ENCODE peak calls at places on chromosomes 4 and X, in eight cellular contexts. B, A, F, P, K, Z, W and L are unnamed samples.

GRCh38 chrX:84258708-84259107 is 70.7 kb upstream of the RPS6KA6 start:
- DNase-seq in K (no peak), F (no peak), P (no peak), Z (no peak), A (no peak), B (no peak), W (no peak), L (no peak)

GRCh38 chrX:72304877-72305276 is 837 bp downstream of the CITED1 start:
- DNase-seq in W (no peak), Z (no peak), P (no peak), B (peak), A (no peak), F (no peak), K (no peak), L (peak)

GRCh38 chr4:98929341-98930267 is 671 bp upstream of the EIF4E start:
- DNase-seq in F (peak), B (peak), A (peak), P (peak), K (peak), W (peak), Z (peak), L (peak)

GRCh38 chrX:127300511-127300910 is 481.0 kb downstream of the PRR32 start:
- DNase-seq in W (no peak), B (no peak), P (no peak), K (no peak), Z (no peak), A (no peak), F (no peak), L (no peak)

GRCh38 chr4:78645853-78646757 is 94.5 kb downstream of the ANXA3 start:
- DNase-seq in A (peak), F (peak), W (no peak), Z (no peak), B (peak), P (no peak), K (peak), L (no peak)

GRCh38 chrX:112832481-112833095 is 8.0 kb downstream of the AMOT start:
- DNase-seq in Z (no peak), K (no peak), F (no peak), W (peak), B (no peak), A (no peak), P (no peak), L (peak)

GRCh38 chrX:50812995-50813842 is 775 bp downstream of the SHROOM4 start:
- DNase-seq in B (peak), P (no peak), F (no peak), A (peak), W (no peak), Z (peak), K (peak), L (peak)

GRCh38 chr4:80255374-80256095 is 10.9 kb upstream of the FGF5 start:
- DNase-seq in F (no peak), K (no peak), W (no peak), P (no peak), B (no peak), A (no peak), Z (no peak), L (no peak)

GRCh38 chr4:19748470-19748869 is 503.2 kb upstream of the SLIT2 start:
- DNase-seq in K (peak), W (no peak), Z (no peak), B (no peak), P (no peak), A (no peak), F (peak), L (no peak)

GRCh38 chr4:106365613-106366012 is 3.0 kb downstream of the GIMD1 start:
- DNase-seq in F (no peak), K (peak), Z (no peak), P (no peak), W (no peak), A (peak), B (peak), L (no peak)

GRCh38 chr4:2857349-2857927 is 13.8 kb downstream of the ADD1 start:
- DNase-seq in Z (no peak), P (no peak), W (no peak), B (no peak), A (no peak), F (no peak), K (no peak), L (no peak)

GRCh38 chr4:2860391-2861348 is 17.0 kb downstream of the ADD1 start:
- DNase-seq in K (peak), P (no peak), W (no peak), B (no peak), F (peak), Z (peak), A (no peak), L (no peak)

GRCh38 chr4:2859514-2859913 is 15.9 kb downstream of the ADD1 start:
- DNase-seq in Z (no peak), A (no peak), F (no peak), K (peak), P (no peak), W (no peak), B (no peak), L (no peak)

GRCh38 chr4:2856266-2856665 is 12.6 kb downstream of the ADD1 start:
- DNase-seq in A (no peak), W (no peak), P (no peak), K (no peak), F (no peak), Z (no peak), B (no peak), L (no peak)

GRCh38 chr4:2858451-2859217 is 15.0 kb downstream of the ADD1 start:
- DNase-seq in P (no peak), W (no peak), Z (no peak), K (peak), F (peak), A (no peak), B (no peak), L (no peak)
- TF ChIP-seq MAX in P (no peak), W (no peak), Z (no peak), K (no peak), F (no peak), A (no peak), B (no peak), L (no peak)

GRCh38 chr4:1182313-1182712 is 9.9 kb upstream of the SPON2 start:
- DNase-seq in F (no peak), K (no peak), Z (no peak), W (no peak), A (no peak), P (no peak), B (no peak), L (no peak)

GRCh38 chr4:1178300-1179088 is 6.1 kb upstream of the SPON2 start:
- DNase-seq in W (no peak), Z (no peak), B (no peak), A (no peak), K (no peak), P (no peak), F (no peak), L (no peak)

GRCh38 chr4:1180663-1181062 is 8.3 kb upstream of the SPON2 start:
- DNase-seq in K (no peak), W (no peak), F (no peak), B (no peak), A (no peak), Z (no peak), P (no peak), L (no peak)

GRCh38 chr4:1179089-1179441 is 6.7 kb upstream of the SPON2 start:
- DNase-seq in A (no peak), P (no peak), W (no peak), B (no peak), Z (no peak), K (no peak), F (peak), L (no peak)

GRCh38 chr4:1179976-1180375 is 7.6 kb upstream of the SPON2 start:
- DNase-seq in A (no peak), Z (no peak), W (no peak), P (no peak), K (no peak), B (no peak), F (no peak), L (no peak)
- TF ChIP-seq MAX in A (no peak), Z (no peak), W (no peak), P (no peak), K (no peak), B (no peak), F (no peak), L (no peak)

DNA sequence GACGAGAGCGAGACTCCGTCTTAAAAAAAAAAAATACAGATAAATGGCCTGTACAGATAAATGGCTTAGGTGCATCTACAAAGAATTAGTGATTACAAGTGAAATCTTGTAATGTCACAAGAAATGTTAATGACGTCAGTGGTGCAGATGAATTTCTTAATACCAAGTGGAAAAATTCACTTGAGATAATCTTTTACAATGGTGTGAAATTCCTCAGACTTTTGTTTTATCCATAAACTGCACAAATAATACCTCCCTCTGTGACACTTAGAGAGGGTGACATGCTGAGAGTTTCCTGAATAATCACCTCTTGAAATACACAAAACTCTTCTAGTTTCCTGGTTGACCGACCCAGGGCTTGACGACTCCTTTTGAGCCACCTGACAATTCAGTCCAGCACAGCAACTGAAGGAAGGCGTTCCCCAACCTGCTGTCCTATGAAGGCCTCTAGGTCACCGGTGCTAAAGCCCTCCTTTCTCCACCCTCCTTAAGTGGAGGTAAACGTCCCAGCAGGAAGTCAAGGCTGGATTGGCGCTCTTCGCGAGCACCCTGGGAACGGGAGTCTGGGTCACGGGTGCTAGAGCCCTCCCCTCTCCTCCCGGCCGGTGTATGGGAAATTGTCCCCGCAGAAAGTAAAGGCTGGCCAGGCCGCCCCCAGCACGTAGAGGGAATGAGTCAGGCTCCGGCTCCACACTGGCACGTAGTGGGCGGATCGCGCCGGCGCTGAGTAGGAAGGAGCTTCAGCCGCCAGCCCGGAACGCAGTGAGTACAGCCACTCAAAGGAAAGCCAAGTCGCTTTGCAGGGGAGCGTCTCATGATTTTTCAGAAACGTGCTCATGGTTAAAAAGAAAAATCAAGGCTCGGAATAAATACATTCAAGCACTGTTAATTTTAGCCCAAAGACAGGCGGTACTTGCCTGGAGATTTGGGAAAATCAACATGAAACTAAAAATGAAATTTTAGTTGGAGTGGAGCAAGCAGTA is at the start of gene TMEM144:
- DNase-seq in K (peak), A (peak), Z (peak), P (no peak), W (peak), F (peak), B (peak), L (peak)
- TF ChIP-seq MAX in K (no peak), A (peak), Z (peak), P (no peak), W (peak), F (peak), B (no peak), L (peak)

GRCh38 chrX:77510007-77510406 is 62.8 kb downstream of the FGF16 start:
- DNase-seq in Z (no peak), P (no peak), A (no peak), K (peak), W (no peak), F (no peak), B (no peak), L (no peak)
- TF ChIP-seq MAX in Z (no peak), P (no peak), A (no peak), K (no peak), W (no peak), F (no peak), B (no peak), L (no peak)

GRCh38 chrX:115322375-115322774 is 32.9 kb downstream of the LUZP4 start:
- DNase-seq in B (no peak), Z (no peak), K (no peak), F (peak), W (no peak), P (no peak), A (no peak), L (no peak)

DNA sequence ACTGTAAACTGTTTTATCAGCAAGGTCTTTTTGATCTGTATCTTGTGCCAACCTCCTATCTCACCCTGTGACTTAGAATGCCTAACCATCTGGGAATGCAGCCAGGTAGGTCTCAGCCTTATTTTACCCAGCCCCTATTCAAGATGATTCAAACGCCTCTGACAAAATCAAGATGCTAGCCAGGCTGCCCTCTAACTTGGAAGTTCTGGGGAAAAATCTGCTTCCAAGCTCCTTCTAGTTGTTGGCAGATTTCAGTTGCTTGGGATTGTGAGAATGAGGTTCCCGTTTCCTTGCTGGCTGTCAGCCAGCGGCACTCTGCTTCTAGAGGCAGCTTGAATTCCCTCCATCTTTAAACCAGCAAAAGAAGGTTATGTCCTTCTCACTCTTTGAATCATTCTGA is 34.7 kb downstream of the LUZP4 start:
- DNase-seq in Z (no peak), P (no peak), W (no peak), A (no peak), F (no peak), B (no peak), K (peak), L (no peak)
- TF ChIP-seq MAX in Z (no peak), P (no peak), W (no peak), A (no peak), F (no peak), B (no peak), K (no peak), L (no peak)

GRCh38 chrX:153454901-153455550 is 9.2 kb upstream of the TREX2 start:
- DNase-seq in K (no peak), P (no peak), F (no peak), W (no peak), A (no peak), B (no peak), Z (no peak), L (no peak)
- TF ChIP-seq MAX in K (no peak), P (no peak), F (no peak), W (no peak), A (no peak), B (no peak), Z (no peak), L (no peak)

DNA sequence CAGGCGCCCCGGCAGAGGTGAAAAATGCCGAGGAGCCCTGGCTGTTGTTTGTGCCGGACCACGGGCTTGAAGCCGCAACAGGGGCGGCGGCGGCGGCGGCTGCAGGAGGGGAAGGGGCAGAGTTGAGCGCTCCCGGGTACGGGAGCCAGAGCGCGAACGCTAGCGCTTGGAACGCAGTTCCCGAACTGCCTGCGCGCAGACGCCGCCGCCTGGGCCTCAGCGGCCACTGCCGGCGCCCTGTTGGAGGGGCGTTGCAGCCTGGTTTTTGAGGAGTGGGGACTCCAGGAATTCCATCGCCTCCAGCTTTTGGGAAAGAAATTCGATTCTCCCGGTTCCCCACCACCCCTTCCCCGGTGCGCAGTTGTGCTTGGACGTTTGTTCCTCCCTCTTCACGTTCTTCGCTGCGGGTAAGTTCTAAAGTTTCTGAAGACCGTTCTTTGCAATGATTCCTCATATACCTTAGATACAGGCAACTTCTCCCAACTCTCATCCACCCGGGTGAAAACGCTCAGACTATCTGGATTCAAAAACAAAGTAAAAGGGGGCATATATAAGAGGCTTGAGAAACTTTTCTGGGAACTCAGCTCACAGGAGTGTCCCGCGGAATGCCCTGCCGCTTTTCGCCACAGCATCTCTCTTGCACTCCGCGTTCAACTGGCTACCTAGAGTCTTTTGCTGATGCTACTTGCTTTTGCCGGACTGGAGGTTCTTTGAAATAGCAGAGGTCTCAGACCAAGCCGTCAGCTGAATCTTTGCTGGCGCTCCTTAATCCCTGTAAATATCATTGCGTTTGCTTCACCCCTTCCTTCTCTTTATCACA is 1.0 kb downstream of the FAT4 start:
- DNase-seq in W (no peak), Z (peak), K (peak), P (no peak), A (peak), B (peak), F (no peak), L (peak)
- TF ChIP-seq MAX in W (no peak), Z (no peak), K (no peak), P (no peak), A (no peak), B (no peak), F (no peak), L (no peak)